ENCODE peak calls at places on chromosomes 1 and 21, in eight cellular contexts. M is type B pancreatic cell, O is activated B cell treated with CpG ODN at 0.5 μM for 24 hours, Y is A549, X is GM13977, V is mammary epithelial cell, F is keratinocyte, C is cardiac muscle cell. T is an unnamed sample.
A peak's percentile ranks its signal among the peaks of the same experiment; 100 is the strongest.

GRCh38 chr1:203454986-203455471 is 20.6 kb upstream of the PRELP start:
- DNase-seq in Y (no peak), V (no peak), O (no peak), X (no peak), F (no peak), M (no peak), C (no peak), T (peak; percentile 81)

GRCh38 chr1:31409946-31410858 is 2.8 kb upstream of the SERINC2 start:
- DNase-seq in Y (no peak), M (no peak), X (no peak), C (no peak), V (peak; percentile 20), F (no peak), O (no peak), T (no peak)

GRCh38 chr1:8169364-8170058 is 143.4 kb upstream of the ERRFI1 start:
- DNase-seq in X (peak; percentile 71), C (no peak), Y (peak; percentile 89), O (no peak), F (peak; percentile 49), M (no peak), V (peak; percentile 59), T (no peak)

GRCh38 chr1:28642056-28642846 is 616 bp downstream of the TAF12 start:
- DNase-seq in C (peak; percentile 44), X (peak; percentile 40), O (no peak), F (no peak), M (no peak), Y (peak; percentile 19), V (peak; percentile 11), T (no peak)

GRCh38 chr1:230503741-230504140 is 77.6 kb upstream of the PGBD5 start:
- DNase-seq in X (no peak), M (no peak), Y (no peak), O (no peak), F (no peak), V (no peak), C (no peak), T (no peak)

GRCh38 chr1:74334147-74334546 is 99.0 kb downstream of the TNNI3K start:
- DNase-seq in O (no peak), V (no peak), F (no peak), C (peak; percentile 15), Y (no peak), X (no peak), M (no peak), T (no peak)

GRCh38 chr1:94433866-94434265 is 15.7 kb downstream of the ABCD3 start:
- DNase-seq in M (no peak), F (no peak), C (no peak), X (no peak), Y (no peak), O (no peak), V (no peak), T (no peak)

GRCh38 chr1:1347663-1348419 is 1.4 kb downstream of the DVL1 start:
- DNase-seq in V (peak; percentile 47), F (no peak), X (no peak), C (peak; percentile 74), Y (peak; percentile 55), M (no peak), O (no peak), T (no peak)

GRCh38 chr21:46129846-46130651 is 25.3 kb downstream of the FTCD start:
- DNase-seq in M (no peak), F (no peak), Y (no peak), O (no peak), V (no peak), C (no peak), X (no peak), T (no peak)

GRCh38 chr1:243407284-243408018 is 151.6 kb downstream of the SDCCAG8 start:
- DNase-seq in X (no peak), F (no peak), M (no peak), V (peak; percentile 34), C (no peak), Y (no peak), O (no peak), T (no peak)

GRCh38 chr1:89451011-89451410 is 73.6 kb upstream of the LRRC8B start:
- DNase-seq in C (no peak), M (no peak), Y (no peak), O (no peak), F (no peak), X (peak; percentile 23), V (peak; percentile 90), T (no peak)

GRCh38 chr1:91165033-91165654 is 143.3 kb upstream of the ZNF644 start:
- DNase-seq in M (peak; percentile 85), X (peak; percentile 74), Y (peak; percentile 53), V (peak; percentile 36), O (peak; percentile 59), C (peak; percentile 82), F (no peak), T (peak; percentile 89)

GRCh38 chr1:48061162-48062136 is 64.3 kb upstream of the TRABD2B start:
- DNase-seq in V (peak; percentile 55), O (no peak), X (peak; percentile 56), Y (peak; percentile 38), F (no peak), C (peak; percentile 84), M (no peak), T (no peak)

GRCh38 chr21:30193201-30193600 is 22.7 kb downstream of the CLDN8 start:
- DNase-seq in X (no peak), Y (no peak), F (no peak), M (no peak), O (no peak), C (no peak), V (peak; percentile 10), T (no peak)

GRCh38 chr1:173997796-173998195 is 24.4 kb downstream of the RC3H1 start:
- DNase-seq in F (no peak), O (no peak), Y (no peak), X (no peak), M (no peak), V (no peak), C (no peak), T (no peak)

GRCh38 chr1:114337417-114337816 is 173.6 kb downstream of the TRIM33 start:
- DNase-seq in V (no peak), F (no peak), C (no peak), M (no peak), O (no peak), Y (no peak), X (no peak), T (no peak)

GRCh38 chr1:182207300-182207699 is 145.8 kb upstream of the ZNF648 start:
- DNase-seq in F (no peak), V (no peak), O (no peak), Y (no peak), X (no peak), C (no peak), M (no peak), T (no peak)
- TF ChIP-seq CTCF in F (no peak), V (no peak), O (no peak), Y (no peak), X (no peak), C (no peak), M (no peak), T (no peak)

GRCh38 chr1:147626304-147626703 is 44.0 kb downstream of the ACP6 start:
- DNase-seq in X (no peak), F (no peak), M (no peak), V (no peak), Y (no peak), C (no peak), O (no peak), T (no peak)

GRCh38 chr1:147626739-147627138 is 43.6 kb downstream of the ACP6 start:
- DNase-seq in Y (no peak), V (no peak), M (no peak), C (no peak), O (no peak), F (no peak), X (no peak), T (no peak)

GRCh38 chr1:147624011-147624410 is 46.3 kb downstream of the ACP6 start:
- DNase-seq in F (no peak), Y (no peak), O (no peak), M (no peak), V (no peak), C (no peak), X (no peak), T (no peak)

GRCh38 chr1:147624529-147624928 is 45.8 kb downstream of the ACP6 start:
- DNase-seq in X (no peak), Y (no peak), O (no peak), V (no peak), C (no peak), M (no peak), F (no peak), T (no peak)

DNA sequence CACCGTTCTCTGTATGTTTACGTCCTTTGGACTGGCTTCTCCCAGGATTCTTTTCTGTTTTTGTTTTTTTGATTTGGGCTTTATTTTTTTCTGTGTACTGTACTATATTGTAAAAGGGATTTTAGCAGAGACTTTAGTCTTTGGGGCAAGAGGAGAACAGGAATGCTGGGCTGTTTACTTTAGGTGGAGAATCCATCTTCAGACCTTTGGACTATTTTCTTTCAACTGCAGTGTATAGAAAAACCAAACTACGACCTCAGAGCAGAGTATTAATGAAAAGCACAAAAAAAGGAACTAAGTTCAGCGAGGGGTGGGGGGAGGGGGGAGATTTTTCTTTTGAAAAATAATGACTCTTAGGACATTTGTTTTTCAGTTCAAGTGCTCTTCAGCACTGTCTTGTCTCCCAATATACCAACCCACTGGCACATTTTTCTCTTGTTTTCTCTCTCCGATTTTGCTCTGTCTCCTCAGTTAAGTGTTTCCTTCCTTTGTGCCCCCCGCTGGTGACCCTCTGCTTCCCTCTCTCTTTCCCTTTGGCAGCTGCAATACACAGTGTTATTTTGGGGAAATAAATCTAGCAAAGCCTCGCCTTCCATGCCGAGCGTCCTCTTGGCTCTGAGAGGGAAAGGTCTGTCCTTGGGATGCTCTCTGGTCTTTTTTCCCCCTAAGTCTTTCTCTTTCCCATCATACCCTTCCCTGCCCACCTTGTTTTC is 44.9 kb downstream of the ACP6 start:
- DNase-seq in F (no peak), V (no peak), M (no peak), C (no peak), X (no peak), Y (no peak), O (no peak), T (no peak)
- TF ChIP-seq CTCF in F (no peak), V (no peak), M (no peak), C (no peak), X (no peak), Y (no peak), O (no peak), T (peak; percentile 51)

GRCh38 chr1:53291574-53291973 is 36.3 kb downstream of the LRP8 start:
- DNase-seq in M (no peak), V (no peak), X (no peak), Y (peak; percentile 25), O (no peak), F (no peak), C (no peak), T (no peak)
- TF ChIP-seq CTCF in M (no peak), V (no peak), X (peak; percentile 24), Y (no peak), O (no peak), F (no peak), C (no peak), T (no peak)

DNA sequence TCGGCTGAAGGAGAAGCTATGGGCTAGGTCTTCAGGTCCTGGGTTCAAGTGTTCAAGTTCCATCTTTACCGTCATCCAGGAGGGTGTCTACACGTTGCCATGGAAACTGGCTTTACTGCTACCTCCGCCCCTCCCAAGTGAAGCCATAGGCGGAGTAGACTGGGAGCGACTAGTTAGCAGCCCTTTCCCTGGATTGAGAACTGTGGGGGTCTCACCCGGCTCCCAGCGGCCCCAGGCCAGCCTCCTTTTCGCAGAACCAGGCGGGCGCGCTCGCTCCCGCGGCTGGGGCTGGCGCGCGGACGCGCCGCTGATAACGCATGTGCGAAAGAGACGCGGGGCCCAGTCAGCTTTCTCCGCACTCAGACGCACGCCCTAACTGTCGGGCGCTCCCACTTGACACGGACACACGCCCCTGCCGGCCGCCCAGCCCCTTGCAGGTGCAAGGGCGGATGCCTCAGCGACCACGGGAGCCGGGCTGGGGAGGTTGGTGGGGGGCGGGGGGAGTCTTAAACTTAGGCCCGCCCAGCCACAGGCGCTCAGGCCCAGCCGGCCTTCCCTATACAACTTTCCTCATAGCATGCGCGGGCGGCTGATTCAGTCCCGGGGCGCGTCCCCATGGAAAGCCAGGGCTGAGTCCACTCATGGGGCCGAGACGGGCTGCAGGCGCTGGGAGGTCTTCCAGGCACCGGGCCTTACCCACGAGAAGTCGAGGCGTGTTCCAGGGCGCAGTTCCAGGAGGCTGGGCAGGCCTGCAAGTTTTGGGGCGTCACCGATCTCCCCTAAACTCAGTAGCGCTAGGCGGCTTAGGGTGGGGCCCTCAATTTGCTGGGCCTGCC is 7.4 kb downstream of the EFNA4 start:
- DNase-seq in O (peak; percentile 72), Y (peak; percentile 71), X (peak; percentile 81), V (no peak), F (no peak), C (peak; percentile 93), M (no peak), T (no peak)
- TF ChIP-seq CTCF in O (no peak), Y (no peak), X (peak; percentile 50), V (peak; percentile 43), F (no peak), C (peak; percentile 29), M (peak; percentile 80), T (peak; percentile 54)